ENCODE peak calls at places on chromosomes 16 and 17, in six cellular contexts. A is KBM-7; L is activated naive CD4-positive, alpha-beta T cell; J is activated CD4-positive, alpha-beta memory T cell treated with anti-CD3 and anti-CD28 coated beads, Interleukin-2, amount 10 ng/mL, durations not matched to agents 7 days and 5 days; K is activated effector memory CD4-positive, alpha-beta T cell treated with Interleukin-2 at 50 U/mL for 16 hours; B is anterior cingulate cortex. X is an unnamed sample.

GRCh38 chr16:75273054-75273925 is 21.9 kb upstream of the BCAR1 start:
- DNase-seq in A (no peak), L (no peak), J (no peak), K (no peak), B (no peak), X (no peak)

GRCh38 chr16:56795011-56795410 is 65.1 kb downstream of the NUP93 start:
- DNase-seq in A (no peak), L (no peak), J (no peak), K (no peak), B (no peak), X (no peak)

GRCh38 chr17:63029520-63029919 is 63.5 kb downstream of the TANC2 start:
- DNase-seq in A (no peak), L (no peak), J (no peak), K (no peak), B (no peak), X (no peak)

GRCh38 chr17:39838784-39839183 is 25.3 kb downstream of the IKZF3 start:
- DNase-seq in A (no peak), L (no peak), J (no peak), K (no peak), B (no peak), X (no peak)

GRCh38 chr17:38685485-38685884 is 10.7 kb upstream of the EPOP start:
- DNase-seq in A (no peak), L (no peak), J (no peak), K (no peak), B (peak), X (no peak)

GRCh38 chr17:27980035-27980434 is 62.4 kb upstream of the NLK start:
- DNase-seq in A (no peak), L (no peak), J (no peak), K (no peak), B (no peak), X (no peak)

GRCh38 chr16:1539720-1540555 is 6.5 kb downstream of the TMEM204 start:
- DNase-seq in A (no peak), L (no peak), J (no peak), K (no peak), B (no peak), X (no peak)

GRCh38 chr17:64103751-64104364 is 26.1 kb downstream of the ERN1 start:
- DNase-seq in A (peak), L (no peak), J (no peak), K (no peak), B (no peak), X (peak)

GRCh38 chr17:36611345-36612072 is 10.1 kb downstream of the MRM1 start:
- DNase-seq in A (no peak), L (no peak), J (no peak), K (no peak), B (no peak), X (no peak)

GRCh38 chr16:64162613-64163375 is 959.1 kb downstream of the CDH11 start:
- DNase-seq in A (no peak), L (no peak), J (no peak), K (no peak), B (no peak), X (no peak)

GRCh38 chr17:42018339-42018738 is 1.1 kb upstream of the DNAJC7 start:
- DNase-seq in A (peak), L (no peak), J (no peak), K (no peak), B (no peak), X (peak)

GRCh38 chr17:72682597-72682996 is 409.9 kb downstream of the SLC39A11 start:
- DNase-seq in A (no peak), L (no peak), J (no peak), K (no peak), B (no peak), X (no peak)

GRCh38 chr17:58189436-58190146 is 2.9 kb upstream of the EPX start:
- DNase-seq in A (peak), L (no peak), J (no peak), K (no peak), B (no peak), X (peak)

X was measured in NB4.